ENCODE peak calls at places on chromosomes 7 and 10, in four cellular contexts. E is ovary, P is stomach, Z is right lobe of liver. C is an unnamed sample.

GRCh38 chr7:158649279-158649678 is 55.3 kb downstream of the NCAPG2 start:
- DNase-seq in E (no peak), P (no peak), Z (no peak), C (no peak)

GRCh38 chr10:110584006-110584405 is 16.5 kb downstream of the SMC3 start:
- DNase-seq in E (no peak), P (no peak), Z (no peak), C (no peak)

GRCh38 chr10:132239126-132240031 is 52.6 kb downstream of the DPYSL4 start:
- DNase-seq in E (no peak), P (no peak), Z (no peak), C (no peak)

GRCh38 chr7:135486258-135486657 is 23.6 kb downstream of the CNOT4 start:
- DNase-seq in E (no peak), P (no peak), Z (no peak), C (no peak)

GRCh38 chr7:148422028-148422427 is 168.5 kb upstream of the C7orf33 start:
- DNase-seq in E (no peak), P (no peak), Z (no peak), C (no peak)

GRCh38 chr10:409403-410040 is 274.3 kb downstream of the ZMYND11 start:
- DNase-seq in E (no peak), P (no peak), Z (no peak), C (peak)

GRCh38 chr7:125877251-125877650 is 947.6 kb upstream of the POT1 start:
- DNase-seq in E (no peak), P (no peak), Z (no peak), C (no peak)

GRCh38 chr7:80150621-80151273 is 16.1 kb downstream of the GNAI1 start:
- DNase-seq in E (no peak), P (no peak), Z (no peak), C (no peak)

GRCh38 chr10:18144928-18145327 is 4.7 kb downstream of the CACNB2 start:
- DNase-seq in E (peak), P (no peak), Z (no peak), C (no peak)

GRCh38 chr7:91240546-91240945 is 23.7 kb upstream of the FZD1 start:
- DNase-seq in E (peak), P (no peak), Z (no peak), C (no peak)

GRCh38 chr10:114042895-114043531 is 653 bp upstream of the ADRB1 start:
- DNase-seq in E (no peak), P (peak), Z (peak), C (peak)

GRCh38 chr10:96271017-96271815 is at the start of gene BLNK:
- DNase-seq in E (no peak), P (peak), Z (peak), C (peak)

GRCh38 chr7:27662490-27663205 is at the start of gene HIBADH:
- DNase-seq in E (peak), P (peak), Z (peak), C (peak)
- TF ChIP-seq POLR2A in E (peak), P (no peak), Z (peak), C (peak)

DNA sequence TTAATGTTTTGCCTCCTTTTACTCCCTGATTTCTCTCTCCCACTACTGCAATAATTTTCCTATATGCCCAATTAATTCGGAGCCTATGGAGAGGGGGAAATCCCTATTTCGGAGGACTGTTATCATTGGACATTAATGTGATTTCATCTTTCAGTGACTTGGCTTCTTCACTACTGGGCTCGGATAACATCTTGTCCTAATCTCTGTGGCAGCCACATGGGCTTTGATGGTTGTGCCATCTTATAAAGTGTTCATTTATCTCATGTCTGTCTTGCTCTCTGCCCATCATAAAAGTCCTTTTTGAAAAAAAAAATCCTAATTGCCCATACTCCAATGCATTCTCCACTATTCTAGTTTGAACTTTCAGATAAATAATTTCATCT is 15.5 kb upstream of the FAM3C start:
- DNase-seq in E (no peak), P (no peak), Z (no peak), C (no peak)
- TF ChIP-seq POLR2A in E (no peak), P (no peak), Z (no peak), C (no peak)

DNA sequence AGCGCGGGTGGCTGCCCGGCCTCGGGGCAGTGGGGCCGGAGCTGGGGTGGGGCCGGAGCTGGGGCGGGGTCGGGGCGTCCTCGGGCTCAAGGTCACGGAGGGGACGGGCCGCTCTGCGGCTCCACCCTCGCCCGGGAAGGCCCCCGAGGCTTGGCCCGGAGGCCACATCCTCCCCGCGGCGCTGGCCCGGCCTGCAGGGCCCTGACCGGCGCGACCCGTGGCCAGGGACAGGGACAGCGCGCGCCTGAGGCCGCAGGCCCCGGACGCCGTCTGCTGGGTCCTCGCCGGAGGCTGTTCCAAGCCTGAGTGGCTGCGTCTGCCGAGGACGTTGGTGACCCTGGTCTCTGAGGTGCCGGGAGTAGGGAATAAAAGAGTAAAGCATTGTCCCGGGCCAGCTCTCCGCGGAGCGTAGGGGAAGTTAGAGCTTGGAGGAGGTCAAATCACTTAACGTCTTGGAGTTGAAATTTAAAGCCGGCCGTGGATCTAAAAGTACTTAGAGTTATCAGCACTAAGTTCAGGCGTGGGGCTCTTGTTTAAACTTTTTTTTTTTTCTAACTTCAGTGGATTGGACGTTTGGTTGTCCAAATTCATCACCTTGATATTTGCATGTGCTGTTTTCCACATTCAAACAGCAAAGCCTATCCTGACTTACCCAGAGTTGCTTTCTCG is 551 bp downstream of the NIPSNAP2 start:
- DNase-seq in E (peak), P (peak), Z (peak), C (peak)
- TF ChIP-seq POLR2A in E (no peak), P (no peak), Z (peak), C (peak)

GRCh38 chr10:6528198-6528950 is 51.7 kb downstream of the PRKCQ start:
- DNase-seq in E (no peak), P (no peak), Z (no peak), C (no peak)

GRCh38 chr10:6525599-6526160 is 54.4 kb downstream of the PRKCQ start:
- DNase-seq in E (no peak), P (no peak), Z (no peak), C (no peak)

GRCh38 chr10:6532321-6532720 is 47.8 kb downstream of the PRKCQ start:
- DNase-seq in E (no peak), P (no peak), Z (no peak), C (no peak)

GRCh38 chr10:6530966-6531365 is 49.1 kb downstream of the PRKCQ start:
- DNase-seq in E (no peak), P (no peak), Z (no peak), C (no peak)

GRCh38 chr10:6530211-6530840 is 49.8 kb downstream of the PRKCQ start:
- DNase-seq in E (no peak), P (peak), Z (no peak), C (peak)
- TF ChIP-seq POLR2A in E (no peak), P (no peak), Z (no peak), C (no peak)

DNA sequence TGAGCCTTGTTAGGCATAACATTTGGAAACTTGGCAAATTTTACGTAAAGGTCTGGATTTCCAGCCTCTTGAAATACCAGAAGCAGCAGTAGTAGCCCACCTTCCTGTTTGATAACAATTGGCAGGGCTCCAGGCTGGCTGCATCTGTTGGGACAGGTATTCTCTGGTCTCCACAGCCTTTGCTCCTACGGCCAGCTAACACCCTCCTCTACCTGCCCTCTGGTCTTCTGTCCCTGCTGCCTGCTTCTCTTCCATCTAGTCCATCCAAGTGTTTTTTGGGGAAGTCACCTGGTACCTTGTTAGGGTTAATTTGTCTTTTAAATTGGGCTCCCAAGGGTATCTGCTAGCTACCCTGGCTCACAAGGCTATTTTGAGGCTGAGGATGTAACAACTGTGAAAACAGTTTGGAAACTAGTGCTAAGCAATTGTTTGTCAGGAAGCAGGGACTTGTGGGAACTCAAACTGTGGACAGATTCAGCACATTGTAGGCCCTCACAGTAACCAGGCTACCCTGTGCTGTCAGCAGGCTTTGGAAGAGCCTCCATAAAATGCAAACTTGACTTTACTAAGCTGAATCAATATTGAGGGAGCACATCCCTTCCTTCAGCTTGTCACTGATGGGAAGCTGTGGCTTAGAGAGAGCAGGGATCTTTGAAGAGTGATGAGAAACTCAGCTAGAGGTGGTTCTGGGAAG is 8.5 kb downstream of the RPS24 start:
- DNase-seq in E (no peak), P (no peak), Z (no peak), C (no peak)
- TF ChIP-seq POLR2A in E (no peak), P (no peak), Z (no peak), C (no peak)

GRCh38 chr7:107170051-107170661 is 1.4 kb downstream of the HBP1 start:
- DNase-seq in E (no peak), P (no peak), Z (no peak), C (no peak)

GRCh38 chr7:107168233-107169119 is at the start of gene HBP1:
- DNase-seq in E (peak), P (peak), Z (peak), C (peak)

GRCh38 chr7:107167483-107168232 is 1.1 kb upstream of the HBP1 start:
- DNase-seq in E (no peak), P (peak), Z (no peak), C (no peak)

GRCh38 chr7:107171496-107171895 is 2.7 kb downstream of the HBP1 start:
- DNase-seq in E (no peak), P (no peak), Z (no peak), C (no peak)

DNA sequence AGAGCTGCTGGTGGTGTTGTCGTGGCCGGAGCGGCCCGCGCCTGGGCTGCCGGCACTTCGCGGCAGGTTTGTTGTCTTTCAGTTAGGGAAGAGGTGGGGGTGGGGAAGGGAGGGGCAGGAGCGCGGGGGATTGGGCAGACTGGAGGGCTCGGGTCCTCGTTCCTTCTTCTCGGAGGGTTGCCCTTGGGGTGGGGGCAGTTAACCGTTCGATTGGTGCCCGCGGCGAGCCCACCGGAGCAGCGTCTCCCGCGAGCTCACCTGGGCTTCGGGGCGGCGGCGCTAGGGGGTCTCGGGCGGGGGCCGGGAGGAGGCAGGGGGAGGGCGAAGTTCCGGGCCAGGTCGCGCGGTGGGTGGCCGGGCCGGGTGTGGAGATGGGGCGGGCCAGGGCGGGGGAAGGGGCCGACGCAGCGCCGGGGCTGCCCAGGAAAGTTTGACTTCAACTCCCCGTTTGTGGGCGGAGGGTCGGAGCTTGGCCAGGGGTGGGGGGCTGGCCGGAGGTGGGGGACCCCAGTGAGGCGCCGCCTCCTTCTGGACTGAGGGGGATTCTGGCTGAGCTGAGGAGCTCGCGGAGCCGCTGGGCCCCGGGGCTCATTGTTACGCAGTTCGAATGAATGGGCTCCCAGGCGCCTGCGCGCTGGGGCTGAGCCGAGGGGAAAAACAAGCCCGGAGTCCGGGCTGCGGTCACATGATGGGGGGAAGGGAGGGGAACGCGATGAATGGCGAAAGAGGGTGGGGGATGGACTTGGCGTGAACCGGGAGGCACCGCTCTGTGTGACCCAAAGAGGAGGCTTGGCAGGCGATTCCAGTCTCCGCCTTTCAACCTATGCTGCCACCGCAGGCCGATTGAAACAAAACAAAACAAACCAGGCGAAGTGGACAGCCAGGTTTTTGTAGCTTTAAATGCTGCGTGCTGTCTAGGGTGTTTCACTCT is 582 bp downstream of the HBP1 start:
- DNase-seq in E (peak), P (peak), Z (peak), C (peak)
- TF ChIP-seq POLR2A in E (peak), P (no peak), Z (peak), C (no peak)

DNA sequence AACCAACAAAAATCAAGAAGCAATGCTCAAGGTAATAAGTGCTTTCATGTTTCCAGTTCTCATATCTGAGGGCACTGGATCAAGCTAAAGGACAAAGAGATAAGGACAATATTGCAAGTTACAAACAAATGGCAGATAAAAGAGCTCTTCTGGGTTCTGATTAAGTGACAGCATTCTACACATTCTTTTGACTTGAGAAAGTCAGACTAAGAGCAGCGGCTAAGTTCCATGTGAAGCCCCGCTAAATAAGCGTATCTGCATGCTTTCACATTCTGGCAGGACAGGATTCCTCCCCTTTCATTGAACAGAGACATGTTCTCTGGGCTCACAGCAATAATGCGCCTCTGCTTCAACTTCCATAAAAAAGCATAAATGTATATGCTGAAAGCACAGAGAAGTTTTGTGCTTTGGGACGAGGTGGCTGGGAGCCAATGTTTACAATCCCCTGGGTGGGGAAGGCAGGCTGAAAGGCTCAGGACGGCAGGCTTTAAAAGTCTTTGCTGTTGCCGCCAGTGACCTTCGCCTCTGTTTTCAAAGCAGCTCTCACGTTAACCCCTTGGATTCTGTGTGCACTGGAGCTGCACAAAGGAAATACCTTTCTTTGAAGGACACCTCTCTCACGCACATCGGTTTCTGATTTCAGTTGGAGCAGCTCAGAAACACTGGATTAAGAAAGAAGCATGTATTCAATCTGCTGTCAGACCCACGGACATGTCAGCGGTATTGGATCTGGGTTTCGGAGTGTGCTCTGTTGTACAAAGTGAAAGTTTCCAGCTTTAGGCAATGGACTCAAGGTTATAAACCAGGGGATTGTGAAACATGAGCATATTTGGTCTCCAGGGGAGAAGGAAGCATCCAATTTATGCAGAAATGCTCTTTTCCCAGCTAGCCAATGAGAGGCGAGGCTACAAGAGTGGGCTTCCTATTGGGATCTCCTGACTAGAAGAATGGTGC is 105.4 kb upstream of the FAM133B start:
- DNase-seq in E (peak), P (peak), Z (peak), C (peak)
- TF ChIP-seq POLR2A in E (no peak), P (no peak), Z (peak), C (no peak)

GRCh38 chr10:102781921-102782542 is 38.3 kb downstream of the WBP1L start:
- DNase-seq in E (no peak), P (no peak), Z (peak), C (no peak)
- TF ChIP-seq POLR2A in E (no peak), P (no peak), Z (no peak), C (no peak)

GRCh38 chr10:5094265-5095205 is at the start of gene AKR1C3:
- DNase-seq in E (no peak), P (no peak), Z (peak), C (no peak)
- TF ChIP-seq POLR2A in E (no peak), P (no peak), Z (peak), C (peak)